ENCODE peak calls at places on chromosomes 13 and 19, in seven cellular contexts. J is NB4, F is bronchial epithelial cell, Y is lower leg skin, I is GM12865, D is stomach, V is astrocyte. S is an unnamed sample.

GRCh38 chr13:101231751-101232428 is 184.4 kb downstream of the NALCN start:
- DNase-seq in J (no peak), F (no peak), Y (no peak), I (no peak), D (no peak), V (no peak), S (peak; percentile 29)

GRCh38 chr13:48949566-48950506 is 25.9 kb upstream of the FNDC3A start:
- DNase-seq in J (no peak), F (no peak), Y (no peak), I (no peak), D (no peak), V (no peak), S (no peak)

GRCh38 chr19:49468746-49469447 is 5.1 kb upstream of the FLT3LG start:
- DNase-seq in J (peak; percentile 93), F (peak; percentile 66), Y (peak; percentile 95), I (peak; percentile 98), D (peak; percentile 56), V (no peak), S (no peak)

GRCh38 chr19:29645911-29646310 is 19.4 kb upstream of the PLEKHF1 start:
- DNase-seq in J (peak; percentile 49), F (peak; percentile 66), Y (peak; percentile 35), I (peak; percentile 46), D (peak; percentile 77), V (peak; percentile 61), S (peak; percentile 9)

GRCh38 chr13:33348366-33348765 is 62.8 kb upstream of the STARD13 start:
- DNase-seq in J (no peak), F (no peak), Y (no peak), I (no peak), D (no peak), V (peak; percentile 80), S (peak; percentile 66)

GRCh38 chr13:70424428-70424827 is 316.2 kb upstream of the KLHL1 start:
- DNase-seq in J (no peak), F (no peak), Y (no peak), I (no peak), D (peak; percentile 45), V (no peak), S (no peak)

GRCh38 chr19:41189425-41190065 is 3.5 kb upstream of the CYP2S1 start:
- DNase-seq in J (no peak), F (no peak), Y (no peak), I (no peak), D (no peak), V (no peak), S (no peak)

GRCh38 chr13:105908581-105908980 is 626.9 kb downstream of the EFNB2 start:
- DNase-seq in J (peak; percentile 42), F (no peak), Y (no peak), I (peak; percentile 5), D (no peak), V (peak; percentile 23), S (no peak)

GRCh38 chr13:106173346-106173745 is 362.1 kb downstream of the EFNB2 start:
- DNase-seq in J (no peak), F (no peak), Y (no peak), I (no peak), D (no peak), V (peak; percentile 41), S (no peak)

GRCh38 chr13:58313219-58313618 is 681.7 kb downstream of the PCDH17 start:
- DNase-seq in J (peak; percentile 43), F (no peak), Y (no peak), I (no peak), D (no peak), V (no peak), S (no peak)

GRCh38 chr19:47275866-47276461 is 1.3 kb downstream of the INAFM1 start:
- DNase-seq in J (peak; percentile 47), F (no peak), Y (no peak), I (no peak), D (no peak), V (peak; percentile 63), S (peak; percentile 33)

GRCh38 chr13:55000043-55000442 is 1971.4 kb downstream of the OLFM4 start:
- DNase-seq in J (no peak), F (no peak), Y (no peak), I (no peak), D (no peak), V (no peak), S (no peak)

GRCh38 chr19:13817018-13817614 is 21.9 kb downstream of the ZSWIM4 start:
- DNase-seq in J (no peak), F (no peak), Y (no peak), I (no peak), D (peak; percentile 74), V (no peak), S (no peak)

GRCh38 chr13:107581009-107581408 is 634.3 kb downstream of the LIG4 start:
- DNase-seq in J (no peak), F (no peak), Y (no peak), I (no peak), D (no peak), V (no peak), S (no peak)

GRCh38 chr13:105341758-105342157 is 1193.7 kb downstream of the EFNB2 start:
- DNase-seq in J (no peak), F (no peak), Y (no peak), I (no peak), D (no peak), V (no peak), S (no peak)

GRCh38 chr13:48233886-48234488 is 981 bp downstream of the ITM2B start:
- DNase-seq in J (no peak), F (peak; percentile 42), Y (no peak), I (peak; percentile 60), D (no peak), V (peak; percentile 55), S (no peak)

GRCh38 chr13:72931311-72931710 is 127.5 kb upstream of the KLF5 start:
- DNase-seq in J (no peak), F (peak; percentile 5), Y (no peak), I (no peak), D (no peak), V (no peak), S (no peak)

GRCh38 chr13:113903361-113903760 is 39.5 kb upstream of the GAS6 start:
- DNase-seq in J (no peak), F (no peak), Y (peak; percentile 12), I (no peak), D (peak; percentile 25), V (peak; percentile 69), S (peak; percentile 60)

GRCh38 chr19:1690570-1691307 is 38.3 kb upstream of the TCF3 start:
- DNase-seq in J (peak; percentile 67), F (peak; percentile 25), Y (no peak), I (peak; percentile 55), D (peak; percentile 59), V (no peak), S (no peak)

GRCh38 chr13:51910508-51910907 is 48.7 kb downstream of the CCDC70 start:
- DNase-seq in J (no peak), F (no peak), Y (no peak), I (no peak), D (no peak), V (no peak), S (no peak)

GRCh38 chr13:51914137-51914493 is 52.3 kb downstream of the CCDC70 start:
- DNase-seq in J (no peak), F (peak; percentile 12), Y (no peak), I (no peak), D (no peak), V (no peak), S (no peak)

GRCh38 chr13:51913421-51914136 is 51.8 kb downstream of the CCDC70 start:
- DNase-seq in J (peak; percentile 29), F (no peak), Y (no peak), I (no peak), D (no peak), V (no peak), S (no peak)

GRCh38 chr13:51912511-51913225 is 50.9 kb downstream of the CCDC70 start:
- DNase-seq in J (peak; percentile 66), F (no peak), Y (no peak), I (no peak), D (no peak), V (no peak), S (no peak)

DNA sequence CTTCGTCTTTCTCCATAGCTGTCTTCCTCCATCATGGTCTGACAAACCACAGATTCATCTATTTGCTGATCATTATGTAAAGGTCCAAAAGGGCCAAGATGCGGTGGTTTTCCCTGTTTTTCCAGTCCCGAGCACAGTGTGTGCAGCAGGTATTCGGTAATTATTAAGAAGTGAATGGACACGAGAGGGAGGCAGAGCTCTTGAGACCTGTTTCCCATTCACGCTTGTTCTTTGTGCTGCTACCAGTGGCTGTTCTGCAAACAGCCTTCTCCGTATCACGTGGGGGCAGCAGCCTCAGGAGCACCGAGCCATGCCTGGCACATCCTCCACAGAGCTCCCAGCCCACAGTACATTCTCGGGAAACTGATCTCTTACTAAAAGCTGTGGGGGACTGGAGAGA is 50.3 kb downstream of the CCDC70 start:
- DNase-seq in J (no peak), F (peak; percentile 34), Y (no peak), I (no peak), D (peak; percentile 50), V (peak; percentile 3), S (no peak)
- TF ChIP-seq CTCF in J (no peak), F (peak; percentile 31), Y (no peak), I (no peak), D (no peak), V (no peak), S (no peak)

GRCh38 chr13:90360785-90361184 is 986.7 kb upstream of the MIR17HG start:
- DNase-seq in J (no peak), F (no peak), Y (no peak), I (no peak), D (no peak), V (no peak), S (no peak)

GRCh38 chr13:90362718-90363117 is 984.8 kb upstream of the MIR17HG start:
- DNase-seq in J (peak; percentile 7), F (no peak), Y (no peak), I (no peak), D (no peak), V (no peak), S (no peak)

DNA sequence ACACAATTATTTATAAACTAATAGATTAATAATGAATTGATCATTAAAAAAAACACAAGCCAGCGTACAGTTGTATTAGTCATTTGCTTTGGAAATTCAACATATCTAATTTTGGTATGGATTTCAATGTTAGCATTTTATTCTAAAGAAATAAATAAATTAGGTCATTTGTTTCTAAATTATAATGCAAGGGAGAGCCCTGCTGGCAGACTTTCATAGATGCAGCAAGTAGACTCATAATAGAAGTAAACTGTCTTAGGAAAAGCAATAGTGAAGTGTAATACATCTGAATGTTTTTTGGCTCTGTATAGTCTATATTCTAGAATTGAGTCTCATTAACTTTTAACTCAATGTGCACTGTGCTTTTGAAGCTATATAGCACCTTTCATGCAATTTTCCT is 982.4 kb upstream of the MIR17HG start:
- DNase-seq in J (no peak), F (no peak), Y (no peak), I (no peak), D (no peak), V (peak; percentile 3), S (no peak)
- TF ChIP-seq CTCF in J (no peak), F (no peak), Y (no peak), I (no peak), D (no peak), V (no peak), S (peak; percentile 59)

GRCh38 chr19:57452307-57452706 is 4.6 kb downstream of the VN1R1 start:
- DNase-seq in J (no peak), F (no peak), Y (no peak), I (no peak), D (no peak), V (no peak), S (no peak)
- TF ChIP-seq CTCF in J (no peak), F (no peak), Y (no peak), I (no peak), D (no peak), V (no peak), S (no peak)

DNA sequence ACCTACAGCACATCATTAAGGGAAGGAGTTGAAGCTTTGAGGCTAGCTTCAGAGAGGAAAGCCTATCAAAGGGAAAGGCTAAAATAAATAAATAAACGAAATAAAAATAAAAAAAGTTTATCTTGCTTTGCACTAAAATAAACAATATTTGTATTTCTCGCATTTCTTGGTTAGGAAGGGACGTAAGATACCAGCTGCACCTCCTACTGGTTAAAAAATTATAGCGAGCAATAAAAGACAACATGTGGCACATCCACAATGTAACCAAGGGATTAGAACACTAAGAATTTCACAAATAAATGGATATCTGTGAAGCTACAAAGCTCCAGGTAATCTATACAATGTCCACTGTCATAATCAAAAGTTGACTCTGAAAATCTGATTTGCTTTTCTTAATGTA is 194.5 kb downstream of the DACH1 start:
- DNase-seq in J (no peak), F (no peak), Y (no peak), I (no peak), D (no peak), V (no peak), S (no peak)
- TF ChIP-seq CTCF in J (no peak), F (no peak), Y (no peak), I (no peak), D (no peak), V (no peak), S (no peak)